ENCODE peak calls at places on chromosome 17, in eight cellular contexts. O is BJ, T is neural crest cell, R is epithelial cell of esophagus, V is AG10803, K is thyroid gland, H is GM06990, Y is hepatocyte. F is an unnamed sample.

GRCh38 chr17:48283390-48283789 is 146.6 kb downstream of the SKAP1 start:
- DNase-seq in O (no peak), T (no peak), R (no peak), V (no peak), K (no peak), H (no peak), Y (no peak), F (no peak)

GRCh38 chr17:50132104-50132794 is 2.3 kb upstream of the SAMD14 start:
- DNase-seq in O (no peak), T (no peak), R (no peak), V (no peak), K (no peak), H (no peak), Y (no peak), F (no peak)

GRCh38 chr17:60679287-60679686 is 1.6 kb downstream of the BCAS3 start:
- DNase-seq in O (no peak), T (no peak), R (no peak), V (no peak), K (no peak), H (no peak), Y (no peak), F (no peak)

GRCh38 chr17:80894726-80895125 is 96.9 kb upstream of the CHMP6 start:
- DNase-seq in O (no peak), T (no peak), R (no peak), V (no peak), K (no peak), H (no peak), Y (no peak), F (no peak)

GRCh38 chr17:44536090-44536960 is 21.0 kb upstream of the FZD2 start:
- DNase-seq in O (no peak), T (no peak), R (no peak), V (peak), K (no peak), H (no peak), Y (peak), F (no peak)

GRCh38 chr17:39027037-39027436 is 59.8 kb upstream of the FBXO47 start:
- DNase-seq in O (no peak), T (no peak), R (peak), V (peak), K (peak), H (peak), Y (peak), F (peak)

GRCh38 chr17:57603541-57603940 is 141.6 kb downstream of the CCDC182 start:
- DNase-seq in O (no peak), T (no peak), R (no peak), V (no peak), K (no peak), H (no peak), Y (no peak), F (no peak)

GRCh38 chr17:43477832-43478634 is 5.7 kb upstream of the DHX8 start:
- DNase-seq in O (no peak), T (no peak), R (no peak), V (peak), K (no peak), H (no peak), Y (peak), F (no peak)

GRCh38 chr17:55420776-55421178 is 858 bp downstream of the MMD start:
- DNase-seq in O (no peak), T (peak), R (no peak), V (no peak), K (peak), H (peak), Y (peak), F (peak)

GRCh38 chr17:42111901-42112551 is 488 bp downstream of the DHX58 start:
- DNase-seq in O (no peak), T (no peak), R (peak), V (peak), K (peak), H (no peak), Y (no peak), F (no peak)

GRCh38 chr17:9308069-9308468 is 267.6 kb downstream of the STX8 start:
- DNase-seq in O (no peak), T (no peak), R (peak), V (no peak), K (no peak), H (no peak), Y (no peak), F (no peak)

GRCh38 chr17:2697611-2698162 is 13.9 kb downstream of the CLUH start:
- DNase-seq in O (no peak), T (no peak), R (no peak), V (no peak), K (no peak), H (no peak), Y (no peak), F (no peak)

GRCh38 chr17:47987240-47987835 is 16.4 kb downstream of the CDK5RAP3 start:
- DNase-seq in O (no peak), T (no peak), R (no peak), V (peak), K (peak), H (no peak), Y (peak), F (no peak)

GRCh38 chr17:57810740-57811632 is 38.9 kb downstream of the MRPS23 start:
- DNase-seq in O (peak), T (no peak), R (no peak), V (peak), K (peak), H (no peak), Y (peak), F (no peak)

GRCh38 chr17:37373530-37374159 is 2.1 kb upstream of the C17orf78 start:
- DNase-seq in O (no peak), T (peak), R (peak), V (peak), K (peak), H (peak), Y (peak), F (peak)

GRCh38 chr17:48738803-48739526 is 10.4 kb upstream of the HOXB13 start:
- DNase-seq in O (no peak), T (no peak), R (peak), V (no peak), K (no peak), H (no peak), Y (no peak), F (no peak)

GRCh38 chr17:36979585-36979941 is 30.8 kb downstream of the AATF start:
- DNase-seq in O (no peak), T (no peak), R (peak), V (no peak), K (no peak), H (no peak), Y (no peak), F (no peak)

GRCh38 chr17:50362661-50363060 is 10.3 kb downstream of the MRPL27 start:
- DNase-seq in O (no peak), T (no peak), R (no peak), V (no peak), K (no peak), H (no peak), Y (no peak), F (no peak)

GRCh38 chr17:10725262-10725661 is 4.6 kb downstream of the TMEM220 start:
- DNase-seq in O (no peak), T (no peak), R (no peak), V (no peak), K (no peak), H (no peak), Y (no peak), F (no peak)

GRCh38 chr17:59853168-59853918 is 39.4 kb downstream of the TUBD1 start:
- DNase-seq in O (no peak), T (peak), R (peak), V (peak), K (no peak), H (no peak), Y (peak), F (no peak)

GRCh38 chr17:14303343-14304221 is 2.7 kb downstream of the HS3ST3B1 start:
- DNase-seq in O (no peak), T (no peak), R (peak), V (no peak), K (no peak), H (no peak), Y (no peak), F (no peak)

GRCh38 chr17:45117848-45118646 is 14.3 kb downstream of the PLCD3 start:
- DNase-seq in O (no peak), T (no peak), R (no peak), V (no peak), K (no peak), H (no peak), Y (no peak), F (no peak)

GRCh38 chr17:44926841-44927525 is 11.7 kb upstream of the GFAP start:
- DNase-seq in O (no peak), T (no peak), R (no peak), V (no peak), K (no peak), H (no peak), Y (no peak), F (no peak)

GRCh38 chr17:80817321-80817845 is 174.3 kb upstream of the CHMP6 start:
- DNase-seq in O (no peak), T (no peak), R (no peak), V (no peak), K (no peak), H (no peak), Y (no peak), F (no peak)

GRCh38 chr17:71638668-71639067 is 482.2 kb upstream of the SOX9 start:
- DNase-seq in O (no peak), T (no peak), R (no peak), V (no peak), K (no peak), H (no peak), Y (no peak), F (no peak)

GRCh38 chr17:45575126-45575885 is 84.8 kb upstream of the PLEKHM1 start:
- DNase-seq in O (no peak), T (no peak), R (no peak), V (no peak), K (no peak), H (peak), Y (no peak), F (no peak)

GRCh38 chr17:70773210-70773609 is 603.9 kb downstream of the KCNJ2 start:
- DNase-seq in O (no peak), T (no peak), R (no peak), V (no peak), K (no peak), H (no peak), Y (no peak), F (no peak)

DNA sequence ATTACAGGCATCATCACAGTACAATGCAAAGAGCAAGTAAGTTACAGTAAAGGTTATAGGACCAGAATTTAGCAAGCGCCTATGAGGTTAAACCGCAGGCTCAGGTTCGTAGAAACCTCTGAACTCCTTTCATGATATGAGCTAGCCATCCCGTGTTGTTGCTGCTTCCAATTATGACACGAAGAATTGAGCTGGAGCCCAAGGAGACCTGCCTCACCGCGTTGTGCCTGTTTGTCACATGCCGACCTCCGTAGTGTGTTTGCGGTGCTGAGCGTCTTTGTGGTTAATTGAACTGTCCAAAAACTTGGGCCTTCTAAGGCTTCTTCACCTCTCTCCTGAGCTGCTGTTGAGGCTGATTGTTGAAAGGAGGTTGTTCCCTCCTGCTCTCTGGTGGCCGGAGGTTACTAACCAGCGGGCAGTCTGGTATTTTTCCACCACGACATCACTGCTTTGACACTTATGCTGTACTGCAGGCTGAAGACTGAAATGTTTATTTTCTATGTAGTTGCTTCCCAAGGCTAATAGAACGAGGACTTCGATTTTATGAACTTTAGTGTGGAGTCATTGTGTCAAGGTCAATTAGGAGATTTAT is 67.5 kb downstream of the SEC14L1 start:
- DNase-seq in O (peak), T (no peak), R (no peak), V (peak), K (peak), H (no peak), Y (peak), F (no peak)
- TF ChIP-seq CTCF in O (peak), T (no peak), R (no peak), V (peak), K (peak), H (no peak), Y (peak), F (peak)

DNA sequence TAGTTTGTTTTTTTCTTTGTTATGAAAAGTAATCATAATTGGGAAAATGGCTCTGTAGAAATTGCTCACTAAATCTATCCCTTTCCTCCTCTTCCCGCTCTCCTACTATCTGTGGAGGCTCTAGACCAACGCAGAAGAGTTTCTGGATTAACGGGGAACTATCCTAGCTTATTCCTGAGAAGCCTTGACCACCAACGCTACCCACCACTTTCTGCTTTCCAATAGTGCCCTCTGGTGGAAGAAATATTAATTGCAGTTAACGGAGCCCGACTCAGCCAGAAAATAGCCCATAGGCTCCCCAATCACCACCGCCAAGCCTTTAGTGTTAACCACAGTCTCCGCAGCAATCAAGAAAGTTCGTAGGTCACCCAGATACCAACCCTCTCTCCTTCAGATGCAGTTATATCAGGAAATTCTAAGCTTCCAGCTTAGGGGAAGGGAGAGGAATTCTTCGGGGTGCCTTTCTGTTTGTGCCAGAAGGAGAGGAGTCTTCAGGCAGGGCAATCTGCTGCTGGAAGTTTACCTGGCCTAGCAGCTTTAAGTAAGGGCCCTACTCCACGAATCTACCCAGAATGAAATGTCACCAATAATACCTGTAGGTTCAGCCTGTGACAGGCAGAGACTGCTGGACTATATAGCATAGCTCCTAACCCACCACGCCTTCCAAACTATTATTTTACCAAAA is 23.0 kb upstream of the NSRP1 start:
- DNase-seq in O (no peak), T (peak), R (peak), V (peak), K (peak), H (no peak), Y (peak), F (peak)
- TF ChIP-seq CTCF in O (peak), T (peak), R (peak), V (peak), K (peak), H (peak), Y (peak), F (peak)

GRCh38 chr17:7239091-7240027 is at the start of gene PHF23:
- DNase-seq in O (peak), T (peak), R (peak), V (peak), K (peak), H (peak), Y (peak), F (peak)
- TF ChIP-seq CTCF in O (no peak), T (no peak), R (no peak), V (no peak), K (no peak), H (no peak), Y (no peak), F (no peak)

GRCh38 chr17:67575325-67575724 is 142.4 kb upstream of the NOL11 start:
- DNase-seq in O (no peak), T (no peak), R (peak), V (no peak), K (no peak), H (peak), Y (no peak), F (peak)
- TF ChIP-seq CTCF in O (no peak), T (no peak), R (peak), V (no peak), K (no peak), H (peak), Y (no peak), F (peak)

DNA sequence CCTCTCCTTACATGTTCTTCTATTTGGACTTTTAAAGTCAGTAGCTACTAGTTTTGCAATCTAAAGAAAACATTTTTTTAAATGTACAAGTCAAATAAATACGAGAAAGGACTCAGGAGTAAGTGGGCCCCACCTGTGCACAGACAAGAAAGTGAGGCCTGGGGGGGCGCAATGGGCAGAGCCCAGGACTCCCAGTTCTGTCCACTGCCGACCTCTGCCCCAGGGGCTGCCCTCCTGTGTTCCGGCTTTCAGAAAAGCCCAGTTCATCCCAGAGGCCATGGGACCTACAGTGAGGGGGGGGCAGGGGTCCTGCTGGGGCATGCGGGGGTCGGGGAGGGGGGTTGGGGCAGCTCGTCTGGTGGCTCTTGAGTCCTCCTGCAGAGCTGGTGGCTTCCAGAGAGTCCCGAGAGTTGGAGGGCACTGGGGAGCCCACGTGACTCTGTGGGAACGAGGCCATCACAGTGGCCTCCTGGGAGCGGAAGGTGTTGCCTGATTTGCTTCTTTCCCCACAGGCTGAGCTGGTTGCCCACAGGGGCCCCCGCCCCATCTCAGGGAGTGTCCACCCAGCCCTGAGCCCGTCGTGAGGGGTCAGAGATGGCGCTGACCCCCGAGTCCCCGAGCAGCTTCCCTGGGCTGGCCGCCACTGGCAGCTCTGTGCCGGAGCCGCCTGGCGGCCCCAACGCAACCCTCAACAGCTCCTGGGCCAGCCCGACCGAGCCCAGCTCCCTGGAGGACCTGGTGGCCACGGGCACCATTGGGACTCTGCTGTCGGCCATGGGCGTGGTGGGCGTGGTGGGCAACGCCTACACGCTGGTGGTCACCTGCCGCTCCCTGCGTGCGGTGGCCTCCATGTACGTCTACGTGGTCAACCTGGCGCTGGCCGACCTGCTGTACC is 2.4 kb downstream of the UTS2R start:
- DNase-seq in O (no peak), T (no peak), R (no peak), V (no peak), K (no peak), H (no peak), Y (no peak), F (no peak)
- TF ChIP-seq CTCF in O (no peak), T (no peak), R (no peak), V (no peak), K (no peak), H (no peak), Y (no peak), F (no peak)

DNA sequence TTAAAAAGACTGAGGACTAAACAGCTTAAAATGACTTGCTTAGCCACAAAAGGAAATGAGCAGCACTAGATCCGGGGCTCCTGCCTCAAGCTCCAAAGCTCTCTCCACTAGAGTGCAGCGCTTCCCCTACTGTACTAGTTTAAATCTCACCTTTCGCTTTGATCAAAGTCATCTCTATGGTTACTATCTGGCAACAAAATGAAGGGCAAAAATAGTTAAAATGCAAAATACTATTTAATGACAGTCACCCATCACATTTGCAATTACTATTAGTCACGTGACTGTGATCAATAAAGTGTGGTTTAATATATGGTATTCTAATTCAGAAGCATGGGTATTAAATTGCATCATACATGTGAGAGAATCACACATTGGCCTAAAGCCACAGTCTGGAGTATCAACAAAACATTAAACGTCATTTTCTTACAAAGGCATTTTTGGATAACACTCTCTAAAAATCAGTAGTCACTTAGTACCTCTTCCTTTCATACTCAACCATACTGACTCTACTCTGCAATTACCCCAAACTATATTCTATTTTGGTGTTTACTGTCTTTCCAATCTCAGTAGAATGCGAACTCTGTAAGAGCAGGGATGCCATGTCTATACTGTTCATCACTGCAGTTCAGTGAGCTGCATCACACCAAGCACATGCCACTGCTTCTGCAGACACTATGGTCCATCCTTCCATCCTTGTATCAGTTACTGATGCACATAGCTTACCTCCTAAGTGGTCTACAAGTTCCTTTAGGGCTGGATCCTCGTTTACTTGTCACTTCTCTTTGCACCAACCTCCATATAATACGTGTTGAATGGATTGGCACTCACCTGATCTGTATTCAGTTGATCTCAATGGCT is 6.2 kb downstream of the PSMD12 start:
- DNase-seq in O (no peak), T (no peak), R (peak), V (peak), K (no peak), H (no peak), Y (no peak), F (no peak)
- TF ChIP-seq CTCF in O (peak), T (no peak), R (peak), V (peak), K (no peak), H (peak), Y (peak), F (peak)

GRCh38 chr17:82369211-82369610 is 2.4 kb upstream of the UTS2R start:
- DNase-seq in O (no peak), T (no peak), R (no peak), V (no peak), K (peak), H (no peak), Y (no peak), F (no peak)
- TF ChIP-seq CTCF in O (no peak), T (no peak), R (no peak), V (no peak), K (no peak), H (no peak), Y (no peak), F (no peak)

F was measured in progenitor cell of endocrine pancreas.